ENCODE peak calls at places on chromosomes 13 and 19, in six cellular contexts. One of them, this sample, is unnamed. For H3K4me1, the result is how much of the 10 kb centered on the place peaks cover.

GRCh38 chr13:52361225-52361624 is 44.7 kb downstream of the THSD1 start:
- DNase-seq in tibial nerve: no peak
- DNase-seq in uterus: no peak
- DNase-seq in suprapubic skin: no peak
- DNase-seq in breast epithelium: no peak
- DNase-seq in heart left ventricle: no peak
- DNase-seq in this sample: no peak

GRCh38 chr19:1248454-1249297 is at the start of gene MIDN:
- DNase-seq in tibial nerve: no peak
- DNase-seq in breast epithelium: peak
- DNase-seq in heart left ventricle: peak
- DNase-seq in suprapubic skin: no peak
- DNase-seq in uterus: peak
- DNase-seq in this sample: peak

GRCh38 chr13:86788624-86789023 is 882.5 kb upstream of the SLITRK5 start:
- DNase-seq in breast epithelium: no peak
- DNase-seq in heart left ventricle: no peak
- DNase-seq in uterus: no peak
- DNase-seq in suprapubic skin: no peak
- DNase-seq in tibial nerve: no peak
- DNase-seq in this sample: no peak

GRCh38 chr13:93339550-93339949 is 112.9 kb downstream of the GPC6 start:
- DNase-seq in suprapubic skin: no peak
- DNase-seq in tibial nerve: no peak
- DNase-seq in heart left ventricle: no peak
- DNase-seq in uterus: no peak
- DNase-seq in breast epithelium: no peak
- DNase-seq in this sample: no peak

GRCh38 chr19:8242212-8242821 is 33.1 kb downstream of the CERS4 start:
- DNase-seq in suprapubic skin: no peak
- DNase-seq in uterus: no peak
- DNase-seq in tibial nerve: no peak
- DNase-seq in heart left ventricle: no peak
- DNase-seq in breast epithelium: no peak
- DNase-seq in this sample: no peak

GRCh38 chr13:46106839-46107371 is 2.1 kb upstream of the CPB2 start:
- DNase-seq in suprapubic skin: no peak
- DNase-seq in breast epithelium: no peak
- DNase-seq in heart left ventricle: no peak
- DNase-seq in tibial nerve: no peak
- DNase-seq in uterus: no peak
- DNase-seq in this sample: no peak

GRCh38 chr19:34351382-34351802 is 13.6 kb upstream of the GPI start:
- DNase-seq in heart left ventricle: no peak
- DNase-seq in breast epithelium: no peak
- DNase-seq in tibial nerve: no peak
- DNase-seq in suprapubic skin: no peak
- DNase-seq in uterus: no peak
- DNase-seq in this sample: no peak

GRCh38 chr13:28237944-28238343 is 99.6 kb downstream of the PAN3 start:
- DNase-seq in heart left ventricle: no peak
- DNase-seq in uterus: no peak
- DNase-seq in suprapubic skin: no peak
- DNase-seq in tibial nerve: no peak
- DNase-seq in breast epithelium: no peak
- DNase-seq in this sample: no peak

GRCh38 chr13:98999635-98999952 is 21.7 kb upstream of the DOCK9 start:
- DNase-seq in uterus: no peak
- DNase-seq in suprapubic skin: no peak
- DNase-seq in breast epithelium: no peak
- DNase-seq in tibial nerve: no peak
- DNase-seq in heart left ventricle: no peak
- DNase-seq in this sample: no peak

GRCh38 chr13:98996046-98996445 is 18.2 kb upstream of the DOCK9 start:
- DNase-seq in breast epithelium: no peak
- DNase-seq in heart left ventricle: no peak
- DNase-seq in tibial nerve: no peak
- DNase-seq in suprapubic skin: no peak
- DNase-seq in uterus: no peak
- DNase-seq in this sample: no peak

GRCh38 chr13:98998831-98999634 is 21.2 kb upstream of the DOCK9 start:
- DNase-seq in suprapubic skin: no peak
- DNase-seq in uterus: no peak
- DNase-seq in breast epithelium: no peak
- DNase-seq in heart left ventricle: no peak
- DNase-seq in tibial nerve: no peak
- DNase-seq in this sample: no peak

GRCh38 chr13:98997051-98997730 is 19.3 kb upstream of the DOCK9 start:
- DNase-seq in suprapubic skin: no peak
- DNase-seq in uterus: no peak
- DNase-seq in breast epithelium: no peak
- DNase-seq in heart left ventricle: no peak
- DNase-seq in tibial nerve: no peak
- DNase-seq in this sample: no peak

DNA sequence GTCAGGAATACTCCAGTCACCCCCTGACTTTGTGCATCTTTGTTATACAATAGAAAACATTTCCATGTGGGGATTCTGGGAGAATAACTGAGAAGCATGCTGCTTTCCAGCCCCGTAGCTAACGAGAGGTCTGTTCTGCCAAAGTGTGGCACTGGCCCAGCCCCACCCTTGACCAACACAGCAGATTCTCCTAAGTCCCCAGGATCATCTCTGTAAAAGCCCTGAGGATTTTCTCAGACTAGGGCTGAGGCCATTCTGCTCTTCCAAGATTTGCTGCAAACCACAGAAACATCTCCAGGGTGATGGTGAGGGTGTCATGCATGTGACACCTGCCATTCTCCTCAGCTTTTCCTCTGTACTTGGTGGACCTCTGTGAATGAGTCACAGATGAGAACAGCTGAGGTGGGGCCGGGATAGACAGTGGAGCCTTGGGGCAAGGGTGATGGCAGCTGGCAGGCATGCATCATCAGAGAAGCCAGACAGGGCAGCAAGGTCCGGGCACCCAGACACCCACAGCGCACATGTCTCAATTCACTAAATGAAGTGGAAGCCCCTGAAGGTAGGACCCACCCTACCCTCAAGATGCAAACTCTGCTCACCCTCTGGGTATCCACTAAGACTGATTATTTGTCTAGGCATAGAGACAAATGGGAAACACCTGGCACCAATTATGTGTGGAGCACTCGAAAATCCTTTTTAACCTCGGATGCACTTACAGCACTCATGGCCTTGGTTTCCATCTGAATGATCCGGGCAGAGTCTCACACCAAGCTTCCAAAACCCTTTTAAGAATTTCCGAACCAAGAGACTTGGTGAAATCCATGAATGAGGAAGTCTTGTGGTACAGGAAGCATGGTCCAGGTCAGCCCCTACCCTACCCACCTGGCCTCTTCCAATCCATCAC is 20.1 kb upstream of the DOCK9 start:
- DNase-seq in breast epithelium: no peak
- DNase-seq in heart left ventricle: no peak
- DNase-seq in uterus: no peak
- DNase-seq in tibial nerve: no peak
- DNase-seq in suprapubic skin: no peak
- DNase-seq in this sample: no peak
- H3K4me1 ChIP-seq in breast epithelium: under half
- H3K4me1 ChIP-seq in heart left ventricle: under half
- H3K4me1 ChIP-seq in uterus: under half
- H3K4me1 ChIP-seq in tibial nerve: under half
- H3K4me1 ChIP-seq in suprapubic skin: under half
- H3K4me1 ChIP-seq in this sample: under half

GRCh38 chr19:3098515-3099346 is 4.6 kb downstream of the GNA11 start:
- DNase-seq in breast epithelium: no peak
- DNase-seq in heart left ventricle: peak
- DNase-seq in uterus: no peak
- DNase-seq in tibial nerve: no peak
- DNase-seq in suprapubic skin: peak
- DNase-seq in this sample: peak
- TF ChIP-seq POLR2A in breast epithelium: no peak
- TF ChIP-seq POLR2A in heart left ventricle: no peak
- TF ChIP-seq POLR2A in uterus: no peak
- TF ChIP-seq POLR2A in tibial nerve: no peak
- TF ChIP-seq POLR2A in suprapubic skin: no peak
- TF ChIP-seq POLR2A in this sample: peak

GRCh38 chr19:39130337-39131254 is 5.0 kb downstream of the PAK4 start:
- DNase-seq in uterus: no peak
- DNase-seq in suprapubic skin: no peak
- DNase-seq in heart left ventricle: no peak
- DNase-seq in breast epithelium: no peak
- DNase-seq in tibial nerve: no peak
- DNase-seq in this sample: no peak

GRCh38 chr19:39132344-39132969 is 6.9 kb downstream of the PAK4 start:
- DNase-seq in heart left ventricle: no peak
- DNase-seq in uterus: no peak
- DNase-seq in breast epithelium: no peak
- DNase-seq in suprapubic skin: no peak
- DNase-seq in tibial nerve: no peak
- DNase-seq in this sample: no peak

GRCh38 chr19:39129116-39129515 is 3.5 kb downstream of the PAK4 start:
- DNase-seq in tibial nerve: no peak
- DNase-seq in breast epithelium: no peak
- DNase-seq in uterus: no peak
- DNase-seq in heart left ventricle: no peak
- DNase-seq in suprapubic skin: no peak
- DNase-seq in this sample: no peak

GRCh38 chr19:39133431-39134270 is 8.1 kb downstream of the PAK4 start:
- DNase-seq in tibial nerve: no peak
- DNase-seq in heart left ventricle: no peak
- DNase-seq in breast epithelium: peak
- DNase-seq in uterus: no peak
- DNase-seq in suprapubic skin: no peak
- DNase-seq in this sample: peak

GRCh38 chr19:39131255-39131755 is 5.7 kb downstream of the PAK4 start:
- DNase-seq in heart left ventricle: peak
- DNase-seq in breast epithelium: peak
- DNase-seq in uterus: no peak
- DNase-seq in tibial nerve: no peak
- DNase-seq in suprapubic skin: no peak
- DNase-seq in this sample: no peak
- H3K4me1 ChIP-seq in heart left ventricle: half or more
- H3K4me1 ChIP-seq in breast epithelium: half or more
- H3K4me1 ChIP-seq in uterus: under half
- H3K4me1 ChIP-seq in tibial nerve: half or more
- H3K4me1 ChIP-seq in suprapubic skin: half or more
- H3K4me1 ChIP-seq in this sample: half or more

GRCh38 chr13:41468631-41469030 is 11.3 kb downstream of the RGCC start:
- DNase-seq in heart left ventricle: no peak
- DNase-seq in suprapubic skin: no peak
- DNase-seq in uterus: no peak
- DNase-seq in breast epithelium: no peak
- DNase-seq in tibial nerve: no peak
- DNase-seq in this sample: no peak

GRCh38 chr13:41465215-41465907 is 8.0 kb downstream of the RGCC start:
- DNase-seq in uterus: no peak
- DNase-seq in tibial nerve: no peak
- DNase-seq in breast epithelium: no peak
- DNase-seq in suprapubic skin: no peak
- DNase-seq in heart left ventricle: peak
- DNase-seq in this sample: peak

GRCh38 chr13:41467546-41467945 is 10.2 kb downstream of the RGCC start:
- DNase-seq in uterus: no peak
- DNase-seq in breast epithelium: no peak
- DNase-seq in tibial nerve: no peak
- DNase-seq in suprapubic skin: no peak
- DNase-seq in heart left ventricle: no peak
- DNase-seq in this sample: no peak

GRCh38 chr13:41463823-41464602 is 6.7 kb downstream of the RGCC start:
- DNase-seq in suprapubic skin: no peak
- DNase-seq in heart left ventricle: no peak
- DNase-seq in breast epithelium: no peak
- DNase-seq in tibial nerve: no peak
- DNase-seq in uterus: no peak
- DNase-seq in this sample: peak

GRCh38 chr13:41465965-41466364 is 8.6 kb downstream of the RGCC start:
- DNase-seq in heart left ventricle: no peak
- DNase-seq in suprapubic skin: no peak
- DNase-seq in uterus: no peak
- DNase-seq in breast epithelium: no peak
- DNase-seq in tibial nerve: no peak
- DNase-seq in this sample: no peak
- TF ChIP-seq POLR2A in heart left ventricle: no peak
- TF ChIP-seq POLR2A in suprapubic skin: no peak
- TF ChIP-seq POLR2A in uterus: no peak
- TF ChIP-seq POLR2A in breast epithelium: no peak
- TF ChIP-seq POLR2A in tibial nerve: no peak
- TF ChIP-seq POLR2A in this sample: no peak

GRCh38 chr19:56476093-56476492 is 1.1 kb downstream of the ZNF667 start:
- DNase-seq in suprapubic skin: no peak
- DNase-seq in heart left ventricle: no peak
- DNase-seq in breast epithelium: no peak
- DNase-seq in uterus: no peak
- DNase-seq in tibial nerve: no peak
- DNase-seq in this sample: no peak

GRCh38 chr19:56476671-56477428 is at the start of gene ZNF667:
- DNase-seq in heart left ventricle: no peak
- DNase-seq in suprapubic skin: no peak
- DNase-seq in tibial nerve: peak
- DNase-seq in uterus: no peak
- DNase-seq in breast epithelium: no peak
- DNase-seq in this sample: no peak

DNA sequence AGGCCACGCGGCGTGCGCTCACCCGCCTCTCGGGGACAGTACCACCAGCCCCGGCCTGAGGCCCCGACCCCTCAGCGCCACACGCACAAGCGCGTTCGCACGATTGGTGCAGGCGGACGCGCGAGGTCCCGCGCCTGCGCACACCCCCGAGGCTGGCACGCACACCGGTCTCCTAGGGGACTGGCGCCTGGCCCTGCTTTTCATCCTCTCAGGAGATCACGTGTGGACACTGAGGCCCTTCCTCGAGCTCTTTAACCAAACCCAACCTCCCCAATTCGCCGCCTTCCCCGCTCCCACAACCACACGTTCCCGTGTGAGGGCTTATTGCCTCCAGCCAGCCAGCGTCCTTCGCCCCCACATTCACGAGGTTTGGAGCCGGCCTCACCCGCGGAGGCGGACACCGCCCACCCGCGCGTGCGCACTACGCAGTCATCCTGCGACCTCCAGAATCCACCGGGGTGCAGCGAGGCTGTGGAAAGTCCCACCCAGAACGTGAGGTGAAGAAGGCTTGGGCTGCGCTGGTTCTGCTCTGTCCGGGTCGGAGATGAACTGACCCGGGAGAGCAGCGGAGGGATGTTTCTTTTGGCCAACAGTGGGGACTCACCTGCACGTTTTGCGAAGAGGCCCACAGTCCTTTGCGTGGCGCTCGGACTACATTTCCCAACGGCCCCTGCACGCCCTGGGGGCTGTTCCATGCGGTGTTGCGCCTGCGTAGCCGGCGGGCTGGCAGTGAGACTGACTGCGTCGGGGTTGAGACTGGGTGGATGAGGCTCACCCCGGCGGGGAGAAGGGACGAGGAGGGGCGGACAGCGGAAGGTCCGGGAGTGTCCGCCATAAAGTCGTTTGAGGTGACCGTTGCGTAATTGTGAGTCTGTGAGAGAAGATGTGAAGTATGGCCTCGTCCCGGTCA is 539 bp upstream of the ZNF667 start:
- DNase-seq in tibial nerve: peak
- DNase-seq in heart left ventricle: peak
- DNase-seq in uterus: peak
- DNase-seq in breast epithelium: peak
- DNase-seq in suprapubic skin: peak
- DNase-seq in this sample: peak
- H3K4me1 ChIP-seq in tibial nerve: under half
- H3K4me1 ChIP-seq in heart left ventricle: under half
- H3K4me1 ChIP-seq in uterus: under half
- H3K4me1 ChIP-seq in breast epithelium: under half
- H3K4me1 ChIP-seq in suprapubic skin: under half
- H3K4me1 ChIP-seq in this sample: under half

This sample was measured in transverse colon.